ENCODE peak calls at places on chromosomes 7 and 10, in ten cellular contexts. P is A549, Z is psoas muscle, I is cardiac fibroblast, Q is fibroblast of lung, E is GM06990, B is IMR-90, X is coronary artery, A is AG04450, D is heart right ventricle. V is an unnamed sample.

GRCh38 chr7:145753004-145753403 is 363.6 kb upstream of the CNTNAP2 start:
- DNase-seq in P (no peak), Z (no peak), I (no peak), Q (no peak), E (no peak), B (no peak), X (no peak), A (no peak), D (no peak), V (no peak)

GRCh38 chr7:35755711-35756110 is 45.1 kb upstream of the SEPTIN7 start:
- DNase-seq in P (no peak), Z (no peak), I (peak), Q (no peak), E (no peak), B (no peak), X (no peak), A (no peak), D (no peak), V (no peak)

GRCh38 chr7:158067219-158067930 is 520.2 kb downstream of the PTPRN2 start:
- DNase-seq in P (no peak), Z (no peak), I (no peak), Q (no peak), E (no peak), B (no peak), X (no peak), A (no peak), D (no peak), V (no peak)

GRCh38 chr10:133109736-133110532 is 22.2 kb downstream of the ADGRA1 start:
- DNase-seq in P (peak), Z (peak), I (no peak), Q (no peak), E (no peak), B (no peak), X (no peak), A (no peak), D (peak), V (no peak)

GRCh38 chr10:32386623-32387022 is 39.7 kb upstream of the EPC1 start:
- DNase-seq in P (no peak), Z (no peak), I (no peak), Q (peak), E (no peak), B (peak), X (no peak), A (no peak), D (no peak), V (peak)

GRCh38 chr7:134903073-134903790 is 83.1 kb upstream of the AGBL3 start:
- DNase-seq in P (no peak), Z (no peak), I (peak), Q (no peak), E (no peak), B (no peak), X (no peak), A (no peak), D (no peak), V (no peak)

GRCh38 chr10:26737730-26738129 is 40.2 kb downstream of the PDSS1 start:
- DNase-seq in P (no peak), Z (no peak), I (peak), Q (no peak), E (peak), B (peak), X (no peak), A (no peak), D (no peak), V (peak)

GRCh38 chr10:82319558-82319957 is 444.6 kb downstream of the NRG3 start:
- DNase-seq in P (no peak), Z (no peak), I (no peak), Q (no peak), E (no peak), B (no peak), X (no peak), A (no peak), D (no peak), V (no peak)

GRCh38 chr7:46150721-46151120 is 229.6 kb upstream of the IGFBP3 start:
- DNase-seq in P (no peak), Z (no peak), I (no peak), Q (no peak), E (no peak), B (no peak), X (no peak), A (no peak), D (no peak), V (no peak)

GRCh38 chr10:32889631-32890212 is 68.3 kb downstream of the ITGB1 start:
- DNase-seq in P (no peak), Z (no peak), I (no peak), Q (no peak), E (no peak), B (no peak), X (no peak), A (no peak), D (no peak), V (no peak)

GRCh38 chr10:119207713-119208552 is 562 bp downstream of the GRK5 start:
- DNase-seq in P (peak), Z (peak), I (peak), Q (peak), E (peak), B (peak), X (peak), A (no peak), D (peak), V (peak)

GRCh38 chr7:118026791-118027190 is 153.6 kb upstream of the CTTNBP2 start:
- DNase-seq in P (no peak), Z (no peak), I (no peak), Q (no peak), E (no peak), B (no peak), X (no peak), A (no peak), D (no peak), V (no peak)

GRCh38 chr10:76036962-76037361 is 605.5 kb downstream of the LRMDA start:
- DNase-seq in P (peak), Z (no peak), I (no peak), Q (no peak), E (no peak), B (no peak), X (no peak), A (no peak), D (no peak), V (no peak)

GRCh38 chr7:117086788-117087187 is 133.5 kb downstream of the ST7 start:
- DNase-seq in P (no peak), Z (no peak), I (peak), Q (no peak), E (no peak), B (no peak), X (no peak), A (no peak), D (no peak), V (peak)

GRCh38 chr7:14207154-14207553 is 217.7 kb upstream of the ETV1 start:
- DNase-seq in P (no peak), Z (no peak), I (peak), Q (no peak), E (no peak), B (no peak), X (no peak), A (no peak), D (peak), V (no peak)

GRCh38 chr10:97612386-97612785 is 20.9 kb downstream of the MORN4 start:
- DNase-seq in P (peak), Z (no peak), I (peak), Q (peak), E (no peak), B (peak), X (no peak), A (peak), D (peak), V (peak)

GRCh38 chr7:31772211-31772610 is 85.2 kb downstream of the PPP1R17 start:
- DNase-seq in P (no peak), Z (no peak), I (no peak), Q (no peak), E (no peak), B (no peak), X (no peak), A (no peak), D (no peak), V (no peak)

GRCh38 chr7:55112056-55112455 is 93.2 kb downstream of the EGFR start:
- DNase-seq in P (no peak), Z (no peak), I (no peak), Q (no peak), E (no peak), B (no peak), X (no peak), A (no peak), D (no peak), V (no peak)

GRCh38 chr7:32155712-32156111 is 85.5 kb upstream of the PDE1C start:
- DNase-seq in P (no peak), Z (no peak), I (no peak), Q (peak), E (no peak), B (peak), X (no peak), A (no peak), D (no peak), V (no peak)

DNA sequence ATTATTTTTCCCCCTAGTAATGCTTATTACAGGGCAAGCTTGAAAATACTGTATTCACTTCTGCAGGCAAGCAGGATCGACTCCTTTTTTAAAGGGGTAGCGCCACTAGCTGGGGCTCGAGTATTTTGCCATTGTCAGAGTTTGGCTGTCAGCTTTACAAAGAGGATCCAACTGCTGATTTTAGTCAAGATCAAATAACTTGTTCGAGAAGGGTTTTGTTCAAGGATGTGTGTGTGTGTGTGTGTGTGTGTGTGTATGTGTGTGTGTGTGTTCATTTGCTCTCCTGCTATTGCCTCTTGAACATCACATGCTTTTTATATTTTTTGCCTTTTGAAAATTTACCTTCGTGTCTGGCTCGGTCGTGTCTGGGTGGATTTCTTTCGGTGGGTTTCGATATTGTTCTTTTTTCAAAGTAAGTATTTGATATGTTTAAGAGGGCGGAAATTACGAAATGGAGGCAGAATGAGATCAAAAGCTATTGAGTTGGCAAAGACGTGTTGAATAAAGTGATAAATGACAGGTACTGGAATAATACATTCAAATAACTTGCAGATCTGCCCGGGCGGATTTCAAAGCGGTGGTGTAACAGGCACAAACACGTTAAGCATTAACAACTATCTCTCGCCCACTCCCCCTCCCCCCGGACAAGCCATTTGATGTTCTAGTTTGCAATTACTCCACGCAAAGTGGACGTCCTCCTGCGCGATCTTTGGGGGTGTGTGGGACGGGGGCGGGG is 1.1 kb downstream of the ARID5B start:
- DNase-seq in P (peak), Z (no peak), I (peak), Q (peak), E (peak), B (peak), X (no peak), A (no peak), D (peak), V (peak)
- TF ChIP-seq CTCF in P (no peak), Z (no peak), I (no peak), Q (peak), E (peak), B (peak), X (no peak), A (peak), D (peak), V (no peak)

DNA sequence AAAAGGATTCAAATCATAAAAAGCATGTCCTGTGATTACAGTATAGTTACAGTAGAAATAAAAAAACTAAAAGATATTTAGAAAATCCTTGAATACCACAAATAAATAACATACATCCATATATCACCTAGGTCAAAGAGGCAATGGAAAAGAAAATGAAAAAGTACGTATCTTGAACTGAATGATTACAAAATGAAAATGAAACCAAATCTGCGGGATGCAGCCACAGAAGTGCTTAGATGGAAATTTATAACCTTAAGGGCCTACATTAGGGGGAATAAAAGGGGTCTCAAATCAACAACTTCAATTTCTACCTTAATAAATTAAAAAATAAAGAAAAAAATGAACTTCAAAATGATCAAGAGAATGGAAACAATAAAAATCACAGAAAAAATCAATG is 879.0 kb upstream of the CELF2 start:
- DNase-seq in P (no peak), Z (no peak), I (peak), Q (peak), E (no peak), B (no peak), X (no peak), A (no peak), D (no peak), V (peak)
- H3K4me3 ChIP-seq in P (no peak), Z (peak), I (no peak), Q (peak), E (no peak), B (no peak), X (no peak), A (no peak), D (no peak), V (peak)

DNA sequence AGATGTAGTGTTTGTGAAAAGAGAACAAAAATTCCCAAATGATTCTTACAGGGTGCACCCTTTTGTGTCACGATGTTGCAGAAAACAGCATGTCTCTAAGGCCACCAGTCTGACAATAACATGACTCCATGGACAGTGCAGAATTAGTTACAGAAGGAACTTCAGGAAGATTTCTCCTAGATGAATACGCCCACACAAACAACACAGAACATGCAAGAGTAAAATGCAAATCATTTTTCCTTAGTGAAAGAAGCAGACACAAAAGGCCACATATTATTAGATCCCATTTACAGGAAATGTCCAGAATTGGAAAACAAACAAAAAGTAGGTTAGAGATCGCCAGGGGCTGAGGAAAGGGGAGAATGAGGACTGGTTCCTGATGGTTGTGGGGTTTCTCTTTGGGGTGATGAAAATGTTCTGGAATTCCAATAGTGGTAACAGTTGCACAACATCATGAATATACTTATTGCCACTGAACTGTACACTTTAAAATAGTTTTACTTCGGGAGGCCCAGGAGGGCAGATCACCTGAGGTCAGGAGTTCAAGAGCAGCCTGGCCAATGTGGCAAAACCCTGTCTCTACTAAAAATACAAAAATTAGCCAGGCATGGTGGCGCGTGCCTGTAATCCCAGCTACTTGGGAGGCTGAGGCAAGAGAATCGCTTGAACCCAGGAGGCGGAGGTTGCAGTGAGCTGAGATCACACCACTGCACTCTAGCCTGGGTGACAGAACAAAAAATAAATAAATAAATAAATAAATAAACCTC is 10.2 kb downstream of the ZC3HAV1 start:
- DNase-seq in P (no peak), Z (no peak), I (peak), Q (peak), E (no peak), B (peak), X (no peak), A (no peak), D (no peak), V (peak)
- TF ChIP-seq CTCF in P (no peak), Z (no peak), I (no peak), Q (no peak), E (no peak), B (no peak), X (no peak), A (no peak), D (no peak), V (no peak)

DNA sequence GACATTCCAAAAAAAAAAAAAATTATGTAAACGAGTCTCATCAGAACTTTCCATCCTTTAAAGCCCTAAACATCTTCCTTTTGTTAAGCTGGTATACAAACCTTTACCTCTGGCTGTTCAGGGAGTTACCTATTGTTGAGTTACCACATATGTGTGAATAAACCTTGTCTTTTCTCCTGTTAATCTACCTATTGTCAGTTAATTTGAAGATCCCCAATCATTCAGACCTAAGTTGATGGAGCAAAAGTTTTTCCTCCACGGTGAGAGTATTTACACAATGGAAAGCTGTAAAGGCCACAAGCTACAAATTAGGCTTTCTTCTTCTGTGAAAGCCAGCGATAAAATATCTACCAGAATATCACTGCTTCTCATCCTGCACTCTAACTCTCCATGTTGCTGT is 80.3 kb downstream of the SKAP2 start:
- DNase-seq in P (no peak), Z (no peak), I (no peak), Q (no peak), E (no peak), B (no peak), X (no peak), A (no peak), D (no peak), V (no peak)
- H3K4me3 ChIP-seq in P (no peak), Z (no peak), I (no peak), Q (no peak), E (no peak), B (no peak), X (no peak), A (no peak), D (no peak), V (no peak)

DNA sequence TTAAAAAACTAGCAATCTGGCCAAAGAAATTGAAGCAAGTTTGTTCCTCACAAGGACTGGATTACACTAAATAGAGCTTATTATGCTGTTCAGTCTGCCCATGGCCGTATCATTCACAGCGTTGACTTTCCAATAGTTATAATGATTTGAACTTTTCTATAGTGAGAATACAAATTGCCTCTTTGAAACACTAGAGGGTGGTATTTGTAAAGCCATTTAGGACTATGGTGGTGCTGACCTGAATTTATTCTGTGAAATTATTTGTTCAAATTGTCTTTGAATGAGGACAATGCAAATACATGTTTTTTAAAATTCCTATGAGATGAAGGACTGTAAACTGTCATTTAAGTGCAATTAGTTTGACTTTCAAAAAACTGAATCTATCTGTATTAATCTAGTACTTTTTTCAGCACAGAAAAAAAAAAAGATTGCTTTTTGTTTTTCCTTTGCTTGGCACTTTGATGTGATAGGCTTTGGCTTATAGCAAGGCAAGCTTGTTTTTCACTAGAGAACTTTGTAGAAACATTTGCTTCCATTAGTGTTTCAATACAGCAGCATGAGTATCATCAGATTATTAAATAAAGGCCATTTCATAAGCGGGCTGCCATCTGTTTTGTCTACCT is 122.6 kb upstream of the TMEM229A start:
- DNase-seq in P (peak), Z (no peak), I (peak), Q (peak), E (no peak), B (peak), X (no peak), A (peak), D (no peak), V (peak)
- TF ChIP-seq CTCF in P (peak), Z (peak), I (peak), Q (peak), E (peak), B (peak), X (no peak), A (peak), D (peak), V (peak)

V was measured in fibroblast of villous mesenchyme.